ENCODE peak calls at places on chromosomes 2 and 18, in six cellular contexts. D is tibial artery, H is brain microvascular endothelial cell, B is AG09319, T is endothelial cell, I is omental fat pad. U is an unnamed sample.

GRCh38 chr2:221958224-221958623 is 340.6 kb downstream of the PAX3 start:
- DNase-seq in B (no peak), H (no peak), D (no peak), T (peak; percentile 8), I (no peak), U (no peak)

GRCh38 chr18:10312316-10313015 is 142.0 kb upstream of the APCDD1 start:
- DNase-seq in T (no peak), D (no peak), B (no peak), I (no peak), H (no peak), U (no peak)

GRCh38 chr2:2889141-2889540 is 488.5 kb downstream of the EIPR1 start:
- DNase-seq in B (no peak), T (no peak), I (no peak), D (no peak), H (no peak), U (no peak)

GRCh38 chr2:241764272-241765241 is 12.1 kb upstream of the GAL3ST2 start:
- DNase-seq in B (no peak), T (peak; percentile 2), H (no peak), D (no peak), I (no peak), U (no peak)

GRCh38 chr2:101111917-101112771 is 39.0 kb downstream of the TBC1D8 start:
- DNase-seq in D (no peak), H (peak; percentile 29), T (no peak), B (no peak), I (no peak), U (no peak)

GRCh38 chr2:143034292-143035074 is 94.7 kb upstream of the ARHGAP15 start:
- DNase-seq in H (peak; percentile 80), B (peak; percentile 48), T (peak; percentile 48), I (no peak), D (peak; percentile 50), U (peak; percentile 66)

GRCh38 chr2:161223139-161223732 is 63.0 kb downstream of the TANK start:
- DNase-seq in T (no peak), B (no peak), H (no peak), I (no peak), D (no peak), U (no peak)

GRCh38 chr2:68744517-68744916 is 9.9 kb downstream of the ARHGAP25 start:
- DNase-seq in B (no peak), D (no peak), T (no peak), I (no peak), H (no peak), U (no peak)

GRCh38 chr18:63046375-63046774 is 273.2 kb downstream of the BCL2 start:
- DNase-seq in H (no peak), T (no peak), B (no peak), D (no peak), I (no peak), U (no peak)

GRCh38 chr2:174492963-174493431 is 6.2 kb upstream of the GPR155 start:
- DNase-seq in I (no peak), D (no peak), B (no peak), H (no peak), T (no peak), U (peak; percentile 71)

GRCh38 chr2:88692187-88692586 is 714 bp downstream of the RPIA start:
- DNase-seq in B (no peak), T (peak; percentile 20), D (peak; percentile 39), I (no peak), H (no peak), U (no peak)

GRCh38 chr2:240460243-240460630 is 24.8 kb downstream of the GPC1 start:
- DNase-seq in B (no peak), H (no peak), T (no peak), I (no peak), D (no peak), U (no peak)

GRCh38 chr2:231364961-231365810 is 30.3 kb upstream of the B3GNT7 start:
- DNase-seq in H (peak; percentile 78), I (no peak), B (peak; percentile 37), D (no peak), T (peak; percentile 34), U (no peak)

GRCh38 chr2:218425531-218425930 is 6.6 kb downstream of the VIL1 start:
- DNase-seq in I (no peak), H (no peak), T (no peak), B (no peak), D (no peak), U (no peak)

GRCh38 chr2:160472839-160473251 is 20.8 kb downstream of the RBMS1 start:
- DNase-seq in T (no peak), D (no peak), B (no peak), I (no peak), H (peak; percentile 24), U (no peak)

GRCh38 chr2:10005461-10005860 is 37.9 kb upstream of the KLF11 start:
- DNase-seq in T (no peak), H (no peak), D (peak; percentile 13), B (no peak), I (no peak), U (no peak)

GRCh38 chr2:37629529-37629928 is 41.9 kb downstream of the CDC42EP3 start:
- DNase-seq in T (no peak), D (no peak), B (no peak), H (peak; percentile 75), I (no peak), U (no peak)

GRCh38 chr2:159133795-159134194 is 152.7 kb downstream of the WDSUB1 start:
- DNase-seq in I (no peak), B (no peak), D (no peak), T (no peak), H (peak; percentile 59), U (no peak)
- TF ChIP-seq CTCF in I (no peak), B (peak; percentile 23), D (no peak), T (no peak), H (peak; percentile 35), U (no peak)

GRCh38 chr2:138589663-138590062 is 88.1 kb downstream of the SPOPL start:
- DNase-seq in T (no peak), B (no peak), D (no peak), I (no peak), H (no peak), U (no peak)
- TF ChIP-seq CTCF in T (no peak), B (no peak), D (no peak), I (no peak), H (no peak), U (no peak)

GRCh38 chr18:78580835-78581339 is 398.7 kb upstream of the SALL3 start:
- DNase-seq in T (no peak), H (no peak), I (no peak), D (no peak), B (no peak), U (no peak)
- TF ChIP-seq CTCF in T (no peak), H (no peak), I (no peak), D (no peak), B (no peak), U (no peak)

DNA sequence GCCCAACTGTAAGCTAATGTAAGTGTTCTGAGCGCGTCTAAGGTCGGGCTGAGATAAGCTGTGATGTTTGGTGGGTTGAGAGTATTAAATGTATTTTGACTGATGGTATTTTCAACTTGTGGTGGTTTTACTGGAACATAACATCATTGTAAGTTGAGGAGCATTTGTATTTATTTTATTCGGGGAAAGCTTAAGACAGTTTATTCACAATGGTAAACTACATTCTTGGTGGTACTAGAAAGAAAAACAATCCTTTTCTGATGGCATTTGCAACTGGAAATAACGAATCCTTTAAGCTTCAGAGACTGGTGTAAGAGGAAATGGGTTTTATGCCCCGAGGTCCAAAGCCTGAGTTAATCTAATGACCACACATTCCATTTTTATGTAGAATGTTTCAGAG is 283.3 kb upstream of the NETO1 start:
- DNase-seq in I (no peak), T (no peak), B (no peak), D (no peak), H (no peak), U (no peak)
- TF ChIP-seq CTCF in I (no peak), T (no peak), B (no peak), D (no peak), H (no peak), U (no peak)

GRCh38 chr2:70994055-70994444 is 623 bp downstream of the TEX261 start:
- DNase-seq in D (no peak), T (no peak), B (no peak), H (no peak), I (no peak), U (no peak)

GRCh38 chr2:70993689-70993986 is 1.0 kb downstream of the TEX261 start:
- DNase-seq in T (no peak), B (no peak), I (no peak), H (no peak), D (no peak), U (no peak)

GRCh38 chr2:70994445-70995226 is at the start of gene TEX261:
- DNase-seq in T (peak; percentile 97), B (peak; percentile 46), H (peak; percentile 78), D (peak; percentile 82), I (peak; percentile 55), U (peak; percentile 93)

GRCh38 chr2:70992945-70993688 is 1.6 kb downstream of the TEX261 start:
- DNase-seq in H (no peak), B (no peak), I (no peak), T (no peak), D (no peak), U (no peak)

DNA sequence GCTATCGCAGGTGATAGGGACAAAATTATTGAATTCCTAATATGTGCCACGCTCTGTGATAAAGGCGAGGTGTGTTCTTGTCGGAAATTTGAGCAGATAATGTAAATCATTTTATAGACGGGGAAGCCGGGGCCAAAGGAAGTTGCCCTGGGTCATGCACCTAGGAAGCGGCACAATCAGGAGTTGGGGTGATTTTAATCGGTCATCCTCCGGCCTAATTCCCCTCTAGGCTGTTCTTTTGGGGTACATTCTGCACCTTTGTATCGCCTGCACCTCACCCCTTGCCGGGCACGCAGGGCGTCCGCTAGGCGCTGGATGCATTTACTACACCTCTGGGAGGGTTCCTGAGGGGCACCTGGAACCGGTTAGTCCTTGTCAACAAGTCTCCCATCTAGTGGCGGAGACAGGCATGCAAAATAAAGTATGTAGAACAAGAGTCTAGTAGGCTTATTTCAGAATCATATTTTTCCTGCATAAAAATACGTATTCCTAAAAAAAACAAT is 605 bp upstream of the TEX261 start:
- DNase-seq in H (no peak), D (no peak), I (no peak), T (no peak), B (no peak), U (peak; percentile 48)
- TF ChIP-seq CTCF in H (peak; percentile 61), D (peak; percentile 20), I (no peak), T (no peak), B (peak; percentile 28), U (peak; percentile 70)

GRCh38 chr2:109321570-109321969 is 192.6 kb downstream of the SH3RF3 start:
- DNase-seq in H (no peak), B (no peak), T (no peak), D (no peak), I (no peak), U (no peak)
- TF ChIP-seq CTCF in H (no peak), B (no peak), T (no peak), D (no peak), I (no peak), U (peak; percentile 2)